ENCODE peak calls at places on chromosomes 7 and 10, in nine cellular contexts. One of them, this sample, is unnamed.

GRCh38 chr10:132388901-132389630 is 7.9 kb upstream of the PWWP2B start:
- DNase-seq in suprapubic skin: peak; percentile 85
- DNase-seq in HCT116: no peak
- DNase-seq in transverse colon: peak; percentile 38
- DNase-seq in spleen: peak; percentile 90
- DNase-seq in GM12891: no peak
- DNase-seq in prostate gland: no peak
- DNase-seq in K562: no peak
- DNase-seq in sigmoid colon: peak; percentile 81
- DNase-seq in this sample: no peak

GRCh38 chr7:157442993-157443831 is 106.4 kb downstream of the DNAJB6 start:
- DNase-seq in suprapubic skin: peak; percentile 79
- DNase-seq in HCT116: no peak
- DNase-seq in K562: no peak
- DNase-seq in GM12891: no peak
- DNase-seq in prostate gland: no peak
- DNase-seq in spleen: peak; percentile 61
- DNase-seq in sigmoid colon: peak; percentile 61
- DNase-seq in transverse colon: no peak
- DNase-seq in this sample: no peak

GRCh38 chr10:131168238-131168875 is 143.2 kb downstream of the TCERG1L start:
- DNase-seq in K562: no peak
- DNase-seq in prostate gland: no peak
- DNase-seq in suprapubic skin: peak; percentile 69
- DNase-seq in transverse colon: no peak
- DNase-seq in spleen: peak; percentile 59
- DNase-seq in GM12891: no peak
- DNase-seq in HCT116: no peak
- DNase-seq in sigmoid colon: peak; percentile 62
- DNase-seq in this sample: no peak

GRCh38 chr7:17915796-17916195 is 24.5 kb downstream of the SNX13 start:
- DNase-seq in HCT116: no peak
- DNase-seq in K562: no peak
- DNase-seq in sigmoid colon: no peak
- DNase-seq in suprapubic skin: no peak
- DNase-seq in prostate gland: no peak
- DNase-seq in GM12891: no peak
- DNase-seq in transverse colon: no peak
- DNase-seq in spleen: no peak
- DNase-seq in this sample: no peak

GRCh38 chr7:6542368-6542767 is 8.9 kb downstream of the GRID2IP start:
- DNase-seq in spleen: no peak
- DNase-seq in transverse colon: no peak
- DNase-seq in K562: no peak
- DNase-seq in sigmoid colon: no peak
- DNase-seq in suprapubic skin: no peak
- DNase-seq in HCT116: no peak
- DNase-seq in prostate gland: no peak
- DNase-seq in GM12891: no peak
- DNase-seq in this sample: no peak

GRCh38 chr7:140062118-140062527 is 628 bp downstream of the PARP12 start:
- DNase-seq in prostate gland: no peak
- DNase-seq in GM12891: no peak
- DNase-seq in sigmoid colon: no peak
- DNase-seq in spleen: peak; percentile 88
- DNase-seq in transverse colon: peak; percentile 50
- DNase-seq in HCT116: no peak
- DNase-seq in K562: peak; percentile 70
- DNase-seq in suprapubic skin: no peak
- DNase-seq in this sample: peak; percentile 28

GRCh38 chr7:23115991-23116390 is 10.4 kb downstream of the KLHL7 start:
- DNase-seq in K562: no peak
- DNase-seq in prostate gland: no peak
- DNase-seq in suprapubic skin: no peak
- DNase-seq in HCT116: no peak
- DNase-seq in GM12891: no peak
- DNase-seq in transverse colon: no peak
- DNase-seq in sigmoid colon: no peak
- DNase-seq in spleen: no peak
- DNase-seq in this sample: no peak

GRCh38 chr7:101950450-101951119 is 133.2 kb downstream of the CUX1 start:
- DNase-seq in suprapubic skin: no peak
- DNase-seq in GM12891: no peak
- DNase-seq in K562: peak; percentile 79
- DNase-seq in spleen: no peak
- DNase-seq in transverse colon: no peak
- DNase-seq in HCT116: peak; percentile 21
- DNase-seq in sigmoid colon: peak; percentile 48
- DNase-seq in prostate gland: no peak
- DNase-seq in this sample: no peak

GRCh38 chr7:156639426-156640256 is 933 bp upstream of the RNF32 start:
- DNase-seq in sigmoid colon: no peak
- DNase-seq in GM12891: no peak
- DNase-seq in prostate gland: no peak
- DNase-seq in transverse colon: peak; percentile 14
- DNase-seq in spleen: no peak
- DNase-seq in K562: peak; percentile 67
- DNase-seq in HCT116: no peak
- DNase-seq in suprapubic skin: no peak
- DNase-seq in this sample: no peak

GRCh38 chr7:151452141-151452571 is 12.2 kb upstream of the CRYGN start:
- DNase-seq in transverse colon: peak; percentile 3
- DNase-seq in K562: no peak
- DNase-seq in GM12891: no peak
- DNase-seq in prostate gland: no peak
- DNase-seq in sigmoid colon: peak; percentile 60
- DNase-seq in suprapubic skin: no peak
- DNase-seq in spleen: peak; percentile 69
- DNase-seq in HCT116: no peak
- DNase-seq in this sample: no peak

GRCh38 chr10:60731134-60731883 is 47.0 kb upstream of the CDK1 start:
- DNase-seq in HCT116: no peak
- DNase-seq in transverse colon: peak; percentile 37
- DNase-seq in spleen: no peak
- DNase-seq in K562: no peak
- DNase-seq in suprapubic skin: no peak
- DNase-seq in prostate gland: peak; percentile 20
- DNase-seq in GM12891: peak; percentile 30
- DNase-seq in sigmoid colon: no peak
- DNase-seq in this sample: peak; percentile 12

GRCh38 chr10:65622608-65623007 is 1303.2 kb upstream of the LRRTM3 start:
- DNase-seq in transverse colon: no peak
- DNase-seq in GM12891: no peak
- DNase-seq in spleen: no peak
- DNase-seq in prostate gland: no peak
- DNase-seq in K562: no peak
- DNase-seq in sigmoid colon: no peak
- DNase-seq in HCT116: no peak
- DNase-seq in suprapubic skin: no peak
- DNase-seq in this sample: no peak

GRCh38 chr10:65550761-65551160 is 1375.1 kb upstream of the LRRTM3 start:
- DNase-seq in GM12891: no peak
- DNase-seq in sigmoid colon: no peak
- DNase-seq in spleen: no peak
- DNase-seq in transverse colon: no peak
- DNase-seq in HCT116: no peak
- DNase-seq in prostate gland: no peak
- DNase-seq in K562: no peak
- DNase-seq in suprapubic skin: no peak
- DNase-seq in this sample: no peak

GRCh38 chr10:21724695-21725371 is 190.8 kb downstream of the MLLT10 start:
- DNase-seq in transverse colon: peak; percentile 89
- DNase-seq in spleen: no peak
- DNase-seq in suprapubic skin: peak; percentile 90
- DNase-seq in K562: peak; percentile 63
- DNase-seq in HCT116: peak; percentile 93
- DNase-seq in sigmoid colon: peak; percentile 97
- DNase-seq in GM12891: peak; percentile 28
- DNase-seq in prostate gland: peak; percentile 92
- DNase-seq in this sample: no peak
- TF ChIP-seq POLR2AphosphoS5 in transverse colon: peak; percentile 82
- TF ChIP-seq POLR2AphosphoS5 in spleen: no peak
- TF ChIP-seq POLR2AphosphoS5 in suprapubic skin: peak; percentile 53
- TF ChIP-seq POLR2AphosphoS5 in K562: peak; percentile 60
- TF ChIP-seq POLR2AphosphoS5 in HCT116: peak; percentile 59
- TF ChIP-seq POLR2AphosphoS5 in sigmoid colon: peak; percentile 87
- TF ChIP-seq POLR2AphosphoS5 in GM12891: no peak
- TF ChIP-seq POLR2AphosphoS5 in prostate gland: peak; percentile 88
- TF ChIP-seq POLR2AphosphoS5 in this sample: no peak

GRCh38 chr7:100886936-100887185 is 2.7 kb downstream of the UFSP1 start:
- DNase-seq in prostate gland: no peak
- DNase-seq in spleen: peak; percentile 82
- DNase-seq in sigmoid colon: no peak
- DNase-seq in GM12891: no peak
- DNase-seq in suprapubic skin: no peak
- DNase-seq in HCT116: no peak
- DNase-seq in K562: no peak
- DNase-seq in transverse colon: no peak
- DNase-seq in this sample: no peak

GRCh38 chr7:100885440-100886141 is 3.9 kb downstream of the UFSP1 start:
- DNase-seq in GM12891: no peak
- DNase-seq in sigmoid colon: no peak
- DNase-seq in prostate gland: no peak
- DNase-seq in K562: peak; percentile 6
- DNase-seq in suprapubic skin: no peak
- DNase-seq in transverse colon: no peak
- DNase-seq in spleen: no peak
- DNase-seq in HCT116: no peak
- DNase-seq in this sample: no peak

GRCh38 chr7:100882769-100883526 is 6.6 kb downstream of the UFSP1 start:
- DNase-seq in GM12891: no peak
- DNase-seq in suprapubic skin: no peak
- DNase-seq in spleen: no peak
- DNase-seq in sigmoid colon: no peak
- DNase-seq in transverse colon: no peak
- DNase-seq in HCT116: no peak
- DNase-seq in K562: no peak
- DNase-seq in prostate gland: no peak
- DNase-seq in this sample: no peak

GRCh38 chr7:100886142-100886935 is 3.2 kb downstream of the UFSP1 start:
- DNase-seq in GM12891: no peak
- DNase-seq in K562: peak; percentile 15
- DNase-seq in transverse colon: no peak
- DNase-seq in prostate gland: no peak
- DNase-seq in HCT116: no peak
- DNase-seq in spleen: peak; percentile 79
- DNase-seq in sigmoid colon: no peak
- DNase-seq in suprapubic skin: no peak
- DNase-seq in this sample: no peak

DNA sequence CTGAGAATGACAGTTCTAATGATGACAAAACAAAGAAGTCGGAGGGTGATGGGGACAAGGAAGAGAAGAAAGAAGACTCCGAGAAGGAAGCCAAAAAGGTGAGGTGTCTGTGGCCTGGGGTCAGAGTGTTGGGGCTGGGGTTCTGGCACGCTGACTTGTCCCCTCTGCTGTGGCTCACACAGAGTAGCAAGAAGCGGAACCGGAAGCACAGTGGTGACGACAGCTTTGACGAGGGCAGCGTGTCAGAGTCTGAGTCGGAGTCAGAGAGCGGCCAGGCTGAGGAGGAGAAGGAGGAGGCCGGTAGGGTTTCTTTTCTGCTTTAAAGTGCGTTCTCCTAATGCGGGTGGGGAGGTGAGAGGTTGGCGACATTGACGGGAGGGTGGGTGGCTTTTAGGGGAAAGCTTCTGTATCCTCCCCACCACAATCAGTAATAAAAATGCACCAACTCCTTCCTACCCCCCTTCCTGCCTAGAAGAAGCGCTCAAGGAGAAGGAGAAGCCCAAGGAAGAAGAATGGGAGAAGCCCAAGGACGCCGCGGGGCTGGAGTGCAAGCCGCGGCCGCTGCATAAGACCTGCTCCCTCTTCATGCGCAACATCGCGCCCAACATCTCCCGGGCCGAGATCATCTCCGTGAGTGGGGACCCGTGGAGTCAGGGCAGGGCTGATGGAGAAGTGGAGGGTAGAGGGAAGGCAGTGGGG is 4.6 kb downstream of the UFSP1 start:
- DNase-seq in suprapubic skin: no peak
- DNase-seq in GM12891: no peak
- DNase-seq in prostate gland: no peak
- DNase-seq in spleen: no peak
- DNase-seq in sigmoid colon: no peak
- DNase-seq in HCT116: no peak
- DNase-seq in K562: peak; percentile 11
- DNase-seq in transverse colon: no peak
- DNase-seq in this sample: no peak
- TF ChIP-seq POLR2A in suprapubic skin: no peak
- TF ChIP-seq POLR2A in GM12891: no peak
- TF ChIP-seq POLR2A in prostate gland: no peak
- TF ChIP-seq POLR2A in spleen: no peak
- TF ChIP-seq POLR2A in sigmoid colon: no peak
- TF ChIP-seq POLR2A in HCT116: no peak
- TF ChIP-seq POLR2A in K562: no peak
- TF ChIP-seq POLR2A in transverse colon: no peak
- TF ChIP-seq POLR2A in this sample: no peak

GRCh38 chr10:76086571-76087260 is 655.3 kb downstream of the LRMDA start:
- DNase-seq in prostate gland: peak; percentile 77
- DNase-seq in spleen: no peak
- DNase-seq in sigmoid colon: peak; percentile 89
- DNase-seq in GM12891: no peak
- DNase-seq in suprapubic skin: no peak
- DNase-seq in K562: peak; percentile 49
- DNase-seq in transverse colon: peak; percentile 76
- DNase-seq in HCT116: no peak
- DNase-seq in this sample: peak; percentile 7
- TF ChIP-seq POLR2AphosphoS5 in prostate gland: peak; percentile 82
- TF ChIP-seq POLR2AphosphoS5 in spleen: no peak
- TF ChIP-seq POLR2AphosphoS5 in sigmoid colon: peak; percentile 94
- TF ChIP-seq POLR2AphosphoS5 in GM12891: no peak
- TF ChIP-seq POLR2AphosphoS5 in suprapubic skin: no peak
- TF ChIP-seq POLR2AphosphoS5 in K562: no peak
- TF ChIP-seq POLR2AphosphoS5 in transverse colon: peak; percentile 73
- TF ChIP-seq POLR2AphosphoS5 in HCT116: no peak
- TF ChIP-seq POLR2AphosphoS5 in this sample: no peak

GRCh38 chr10:69047111-69047837 is 40.6 kb upstream of the SRGN start:
- DNase-seq in suprapubic skin: no peak
- DNase-seq in spleen: no peak
- DNase-seq in GM12891: no peak
- DNase-seq in prostate gland: no peak
- DNase-seq in K562: no peak
- DNase-seq in transverse colon: no peak
- DNase-seq in HCT116: no peak
- DNase-seq in sigmoid colon: no peak
- DNase-seq in this sample: no peak

GRCh38 chr10:69049564-69049955 is 38.3 kb upstream of the SRGN start:
- DNase-seq in HCT116: no peak
- DNase-seq in transverse colon: no peak
- DNase-seq in GM12891: no peak
- DNase-seq in sigmoid colon: no peak
- DNase-seq in prostate gland: no peak
- DNase-seq in K562: no peak
- DNase-seq in suprapubic skin: no peak
- DNase-seq in spleen: peak; percentile 82
- DNase-seq in this sample: no peak

GRCh38 chr10:69045441-69046300 is 42.2 kb upstream of the SRGN start:
- DNase-seq in prostate gland: no peak
- DNase-seq in spleen: no peak
- DNase-seq in transverse colon: no peak
- DNase-seq in GM12891: no peak
- DNase-seq in K562: no peak
- DNase-seq in HCT116: no peak
- DNase-seq in suprapubic skin: no peak
- DNase-seq in sigmoid colon: no peak
- DNase-seq in this sample: no peak

GRCh38 chr10:69051303-69051702 is 36.6 kb upstream of the SRGN start:
- DNase-seq in spleen: peak; percentile 82
- DNase-seq in K562: no peak
- DNase-seq in transverse colon: peak; percentile 41
- DNase-seq in sigmoid colon: peak; percentile 76
- DNase-seq in HCT116: no peak
- DNase-seq in suprapubic skin: no peak
- DNase-seq in prostate gland: no peak
- DNase-seq in GM12891: no peak
- DNase-seq in this sample: no peak

GRCh38 chr10:69048103-69048502 is 39.8 kb upstream of the SRGN start:
- DNase-seq in sigmoid colon: peak; percentile 80
- DNase-seq in GM12891: no peak
- DNase-seq in transverse colon: no peak
- DNase-seq in HCT116: no peak
- DNase-seq in suprapubic skin: no peak
- DNase-seq in K562: no peak
- DNase-seq in prostate gland: no peak
- DNase-seq in spleen: peak; percentile 86
- DNase-seq in this sample: no peak
- TF ChIP-seq POLR2A in sigmoid colon: no peak
- TF ChIP-seq POLR2A in GM12891: no peak
- TF ChIP-seq POLR2A in transverse colon: no peak
- TF ChIP-seq POLR2A in HCT116: no peak
- TF ChIP-seq POLR2A in suprapubic skin: no peak
- TF ChIP-seq POLR2A in K562: no peak
- TF ChIP-seq POLR2A in prostate gland: no peak
- TF ChIP-seq POLR2A in spleen: peak; percentile 9
- TF ChIP-seq POLR2A in this sample: no peak